ENCODE peak calls at places on chromosomes 1 and 21, in seven cellular contexts. O is activated CD8-positive, alpha-beta memory T cell treated with anti-CD3 and anti-CD28 coated beads for 1 hour; L is T-helper 9 cell; M is ovary; E is right lobe of liver; V is GM19239; B is non-pigmented ciliary epithelial cell. Z is an unnamed sample.

GRCh38 chr1:153928776-153929432 is 6.1 kb upstream of the GATAD2B start:
- DNase-seq in O (no peak), L (no peak), M (no peak), E (peak; percentile 18), V (no peak), B (no peak), Z (peak; percentile 96)

GRCh38 chr1:22140681-22141080 is 2.2 kb downstream of the WNT4 start:
- DNase-seq in O (no peak), L (no peak), M (peak; percentile 13), E (no peak), V (no peak), B (no peak), Z (no peak)

GRCh38 chr1:150925080-150925479 is 1.1 kb upstream of the SETDB1 start:
- DNase-seq in O (no peak), L (no peak), M (peak; percentile 22), E (peak; percentile 50), V (no peak), B (no peak), Z (no peak)

GRCh38 chr1:154353460-154353904 is 28.2 kb downstream of the ATP8B2 start:
- DNase-seq in O (no peak), L (no peak), M (no peak), E (no peak), V (peak; percentile 47), B (no peak), Z (no peak)

GRCh38 chr1:220879509-220880366 is 495 bp downstream of the HLX start:
- DNase-seq in O (no peak), L (no peak), M (peak; percentile 27), E (peak; percentile 79), V (no peak), B (no peak), Z (no peak)

GRCh38 chr1:164863056-164863455 is 304.1 kb downstream of the PBX1 start:
- DNase-seq in O (no peak), L (no peak), M (no peak), E (no peak), V (no peak), B (no peak), Z (no peak)

GRCh38 chr21:38438476-38438893 is 59.8 kb downstream of the ERG start:
- DNase-seq in O (no peak), L (no peak), M (peak; percentile 63), E (no peak), V (no peak), B (peak; percentile 79), Z (no peak)

GRCh38 chr21:42471716-42472330 is 24.2 kb downstream of the RSPH1 start:
- DNase-seq in O (no peak), L (no peak), M (no peak), E (peak; percentile 31), V (no peak), B (no peak), Z (no peak)

GRCh38 chr1:201265771-201266170 is 17.5 kb upstream of the PKP1 start:
- DNase-seq in O (no peak), L (no peak), M (no peak), E (no peak), V (no peak), B (no peak), Z (no peak)

GRCh38 chr1:27960762-27961645 is 1.2 kb downstream of the XKR8 start:
- DNase-seq in O (no peak), L (no peak), M (no peak), E (no peak), V (no peak), B (no peak), Z (no peak)

GRCh38 chr1:66337249-66337648 is 196.7 kb upstream of the SGIP1 start:
- DNase-seq in O (no peak), L (no peak), M (no peak), E (no peak), V (no peak), B (no peak), Z (no peak)

GRCh38 chr21:27476696-27477095 is 509.8 kb upstream of the ADAMTS5 start:
- DNase-seq in O (no peak), L (no peak), M (no peak), E (no peak), V (no peak), B (no peak), Z (peak; percentile 63)

GRCh38 chr1:36199934-36200741 is 24.1 kb upstream of the THRAP3 start:
- DNase-seq in O (no peak), L (no peak), M (no peak), E (no peak), V (no peak), B (no peak), Z (peak; percentile 20)

GRCh38 chr1:186175588-186175987 is 199.5 kb downstream of the TPR start:
- DNase-seq in O (no peak), L (no peak), M (no peak), E (no peak), V (no peak), B (no peak), Z (no peak)

GRCh38 chr1:29805896-29806160 is 569.5 kb downstream of the PTPRU start:
- DNase-seq in O (no peak), L (no peak), M (no peak), E (no peak), V (no peak), B (no peak), Z (no peak)

GRCh38 chr1:39738622-39739366 is at the start of gene PPIE:
- DNase-seq in O (peak; percentile 93), L (peak; percentile 85), M (peak; percentile 95), E (peak; percentile 94), V (peak; percentile 85), B (peak; percentile 51), Z (peak; percentile 90)

GRCh38 chr1:61450454-61451213 is 274.3 kb downstream of the TM2D1 start:
- DNase-seq in O (no peak), L (no peak), M (peak; percentile 32), E (no peak), V (no peak), B (no peak), Z (no peak)

GRCh38 chr1:45359882-45360513 is 19.8 kb upstream of the MUTYH start:
- DNase-seq in O (no peak), L (peak; percentile 25), M (peak; percentile 59), E (no peak), V (no peak), B (peak; percentile 27), Z (peak; percentile 83)

GRCh38 chr21:33332143-33332542 is 7.4 kb downstream of the IFNAR1 start:
- DNase-seq in O (no peak), L (no peak), M (no peak), E (no peak), V (no peak), B (no peak), Z (no peak)

GRCh38 chr1:156677616-156678596 is 699 bp upstream of the NES start:
- DNase-seq in O (no peak), L (no peak), M (peak; percentile 60), E (no peak), V (peak; percentile 58), B (no peak), Z (peak; percentile 88)

GRCh38 chr1:43566382-43567035 is 35.8 kb downstream of the PTPRF start:
- DNase-seq in O (no peak), L (no peak), M (no peak), E (no peak), V (no peak), B (no peak), Z (no peak)

GRCh38 chr1:1925437-1926345 is 6.6 kb upstream of the TMEM52 start:
- DNase-seq in O (no peak), L (no peak), M (no peak), E (no peak), V (no peak), B (no peak), Z (no peak)